ENCODE peak calls at places on chromosomes 3 and 15, in ten cellular contexts. N, F, W, E, U, O, Q, G, S and J are unnamed samples.

GRCh38 chr3:49132437-49133225 is at the start of gene LAMB2:
- DNase-seq in O (no peak), F (peak), E (peak), W (peak), S (peak), N (peak), G (peak), Q (peak), U (peak), J (peak)

GRCh38 chr15:45645026-45645980 is 10.5 kb downstream of the SQOR start:
- DNase-seq in E (no peak), O (no peak), G (no peak), F (peak), S (peak), Q (peak), N (peak), W (peak), U (no peak), J (no peak)

GRCh38 chr3:133843634-133844033 is 38.0 kb downstream of the SRPRB start:
- DNase-seq in U (no peak), F (peak), Q (peak), G (peak), E (no peak), S (no peak), W (peak), N (no peak), O (no peak), J (no peak)

GRCh38 chr15:83310521-83311456 is 26.3 kb upstream of the BNC1 start:
- DNase-seq in Q (no peak), W (no peak), G (no peak), F (no peak), N (peak), E (no peak), U (no peak), O (peak), S (peak), J (no peak)

GRCh38 chr15:68208641-68209240 is 3.6 kb upstream of the CALML4 start:
- DNase-seq in W (no peak), U (no peak), O (no peak), S (no peak), Q (no peak), E (no peak), G (no peak), N (no peak), F (no peak), J (no peak)

GRCh38 chr3:32062950-32063582 is 43.4 kb upstream of the GPD1L start:
- DNase-seq in N (no peak), W (no peak), S (no peak), Q (no peak), U (no peak), F (no peak), G (no peak), E (no peak), O (no peak), J (no peak)

GRCh38 chr15:36109943-36110658 is 469.3 kb upstream of the CDIN1 start:
- DNase-seq in F (peak), U (no peak), E (no peak), S (peak), O (no peak), Q (peak), N (peak), W (peak), G (no peak), J (no peak)

GRCh38 chr3:882526-882925 is 210.3 kb upstream of the CNTN6 start:
- DNase-seq in W (peak), U (no peak), N (no peak), Q (no peak), F (no peak), S (peak), G (no peak), O (no peak), E (no peak), J (peak)

GRCh38 chr3:113436794-113437193 is 4.5 kb downstream of the CFAP44 start:
- DNase-seq in G (no peak), N (peak), O (no peak), W (peak), F (peak), S (peak), Q (peak), U (no peak), E (no peak), J (no peak)

GRCh38 chr3:12438318-12438717 is 46.0 kb upstream of the TSEN2 start:
- DNase-seq in U (no peak), W (no peak), G (no peak), N (no peak), E (no peak), O (no peak), Q (no peak), F (no peak), S (no peak), J (no peak)

GRCh38 chr3:12443781-12444522 is 40.3 kb upstream of the TSEN2 start:
- DNase-seq in W (no peak), S (no peak), U (no peak), Q (no peak), G (no peak), F (no peak), O (no peak), E (no peak), N (no peak), J (no peak)

GRCh38 chr3:12442654-12443501 is 41.4 kb upstream of the TSEN2 start:
- DNase-seq in Q (peak), G (no peak), S (peak), N (peak), O (no peak), E (no peak), F (no peak), W (peak), U (no peak), J (no peak)

GRCh38 chr3:12439161-12439560 is 45.1 kb upstream of the TSEN2 start:
- DNase-seq in O (no peak), Q (no peak), U (no peak), G (no peak), F (no peak), S (no peak), E (no peak), W (no peak), N (no peak), J (no peak)

GRCh38 chr3:12440927-12441326 is 43.4 kb upstream of the TSEN2 start:
- DNase-seq in W (peak), F (peak), E (no peak), G (no peak), U (no peak), O (no peak), N (no peak), S (no peak), Q (peak), J (no peak)
- H2AFZ ChIP-seq in W (peak), F (peak), E (no peak), G (no peak), U (peak), O (no peak), N (no peak), S (no peak), Q (peak), J (no peak)

GRCh38 chr15:96051598-96051997 is 278.9 kb upstream of the NR2F2 start:
- DNase-seq in G (no peak), E (no peak), N (no peak), W (no peak), S (no peak), F (no peak), Q (no peak), O (no peak), U (no peak), J (no peak)

GRCh38 chr15:96054029-96054428 is 276.5 kb upstream of the NR2F2 start:
- DNase-seq in W (no peak), U (no peak), F (no peak), G (peak), O (no peak), Q (no peak), E (peak), S (no peak), N (no peak), J (no peak)

GRCh38 chr15:96053039-96054021 is 277.2 kb upstream of the NR2F2 start:
- DNase-seq in Q (no peak), E (peak), W (peak), U (peak), F (peak), G (peak), S (peak), N (peak), O (peak), J (no peak)

GRCh38 chr15:96052154-96052553 is 278.3 kb upstream of the NR2F2 start:
- DNase-seq in E (no peak), S (no peak), F (no peak), O (no peak), U (no peak), W (no peak), N (no peak), G (no peak), Q (no peak), J (no peak)

DNA sequence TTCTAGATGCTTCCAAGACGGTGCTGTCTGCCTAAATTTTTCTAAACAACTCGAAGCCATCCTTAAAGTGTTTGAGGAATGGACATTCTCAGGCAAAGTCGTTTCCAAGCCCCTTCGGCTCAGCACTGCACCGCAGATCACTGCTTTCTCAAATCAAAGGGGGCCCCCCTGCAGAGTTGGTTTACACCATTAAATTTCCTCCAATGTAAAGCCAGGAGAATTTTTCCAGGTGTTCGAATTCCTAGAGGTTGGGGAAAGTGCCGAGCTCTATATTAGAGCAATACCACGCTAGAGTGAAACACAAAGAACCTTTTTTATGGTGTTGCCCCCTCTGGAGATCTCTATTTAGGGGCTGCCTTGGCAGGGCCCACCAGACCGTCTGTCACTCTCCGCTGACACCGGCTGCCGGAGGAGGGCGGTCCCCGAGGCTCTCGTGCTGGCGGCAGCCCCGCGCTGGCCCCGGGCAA is 277.9 kb upstream of the NR2F2 start:
- DNase-seq in U (peak), E (peak), S (no peak), F (no peak), W (no peak), Q (no peak), O (no peak), G (no peak), N (no peak), J (no peak)
- H3K9ac ChIP-seq in U (no peak), E (no peak), S (no peak), F (no peak), W (peak), Q (no peak), O (no peak), G (peak), N (peak), J (no peak)

GRCh38 chr3:96813134-96813819 is 1.1 kb upstream of the EPHA6 start:
- DNase-seq in E (peak), Q (peak), G (no peak), O (peak), U (peak), S (peak), N (peak), W (peak), F (peak), J (no peak)

GRCh38 chr3:96814581-96815567 is at the start of gene EPHA6:
- DNase-seq in E (peak), O (no peak), U (peak), G (no peak), F (no peak), N (no peak), W (no peak), S (no peak), Q (no peak), J (no peak)

GRCh38 chr3:96813820-96814580 is 394 bp upstream of the EPHA6 start:
- DNase-seq in U (peak), E (no peak), O (peak), Q (peak), F (peak), W (peak), N (peak), S (peak), G (no peak), J (no peak)
- TF ChIP-seq CTCF in U (peak), E (peak), O (no peak), Q (peak), F (no peak), W (peak), N (peak), S (peak), G (no peak), J (peak)

GRCh38 chr3:57031622-57032541 is 28.6 kb upstream of the SPATA12 start:
- DNase-seq in U (no peak), G (no peak), O (no peak), W (no peak), F (no peak), Q (no peak), E (no peak), N (no peak), S (no peak), J (no peak)

GRCh38 chr3:57030711-57031110 is 29.8 kb upstream of the SPATA12 start:
- DNase-seq in W (no peak), O (no peak), F (no peak), Q (no peak), N (no peak), E (no peak), U (no peak), S (no peak), G (no peak), J (no peak)

GRCh38 chr3:57026918-57027317 is 33.5 kb upstream of the SPATA12 start:
- DNase-seq in O (no peak), S (no peak), G (no peak), N (no peak), F (peak), E (no peak), W (peak), Q (peak), U (no peak), J (no peak)

GRCh38 chr3:57029383-57029782 is 31.1 kb upstream of the SPATA12 start:
- DNase-seq in S (no peak), G (no peak), W (no peak), O (no peak), N (no peak), F (no peak), U (no peak), Q (no peak), E (no peak), J (no peak)

GRCh38 chr3:57029924-57030323 is 30.5 kb upstream of the SPATA12 start:
- DNase-seq in O (no peak), Q (no peak), W (no peak), U (no peak), N (no peak), E (no peak), G (no peak), S (no peak), F (no peak), J (no peak)
- H2AFZ ChIP-seq in O (no peak), Q (no peak), W (no peak), U (no peak), N (no peak), E (no peak), G (no peak), S (no peak), F (no peak), J (no peak)

DNA sequence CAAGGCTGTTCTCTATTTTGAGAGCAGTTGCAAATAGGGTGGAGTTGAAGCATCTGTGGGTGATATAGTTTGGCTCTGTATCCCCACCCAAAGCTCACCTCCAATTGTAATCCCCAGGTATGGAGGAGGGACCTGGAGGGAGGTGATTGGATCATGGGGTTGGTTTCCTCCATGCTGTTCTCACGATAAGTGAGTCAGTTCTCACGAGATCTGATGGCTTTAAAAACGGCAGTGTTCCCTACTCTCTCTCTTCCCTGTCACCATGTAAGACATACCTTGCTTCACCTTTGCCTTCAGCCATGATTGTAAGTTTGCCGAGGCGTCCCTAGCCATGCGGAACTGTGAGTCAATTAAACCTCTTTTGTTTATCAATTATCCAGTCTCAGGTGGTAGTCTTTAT is 21.0 kb downstream of the CHST2 start:
- DNase-seq in O (no peak), S (no peak), E (no peak), U (no peak), Q (no peak), F (no peak), N (no peak), W (no peak), G (no peak), J (no peak)
- H3K9ac ChIP-seq in O (no peak), S (no peak), E (no peak), U (no peak), Q (no peak), F (no peak), N (no peak), W (no peak), G (no peak), J (no peak)